ENCODE peak calls at places on chromosomes 7 and 10, in ten cellular contexts. One of them, this sample, is unnamed. For H3K4me1, the result is how much of the 10 kb centered on the place peaks cover.

GRCh38 chr7:42071372-42072261 is 165.4 kb downstream of the GLI3 start:
- DNase-seq in colonic mucosa: no peak
- DNase-seq in foreskin keratinocyte: peak
- DNase-seq in OCI-LY7: peak
- DNase-seq in psoas muscle: no peak
- DNase-seq in A549: no peak
- DNase-seq in CD8-positive, alpha-beta T cell: no peak
- DNase-seq in Panc1: no peak
- DNase-seq in heart left ventricle: no peak
- DNase-seq in gastrocnemius medialis: no peak
- DNase-seq in this sample: no peak

GRCh38 chr7:96402913-96403312 is 81.0 kb upstream of the SLC25A13 start:
- DNase-seq in foreskin keratinocyte: no peak
- DNase-seq in A549: no peak
- DNase-seq in CD8-positive, alpha-beta T cell: no peak
- DNase-seq in psoas muscle: no peak
- DNase-seq in OCI-LY7: no peak
- DNase-seq in Panc1: no peak
- DNase-seq in colonic mucosa: no peak
- DNase-seq in heart left ventricle: no peak
- DNase-seq in gastrocnemius medialis: no peak
- DNase-seq in this sample: no peak

GRCh38 chr7:45089314-45089891 is 634 bp upstream of the NACAD start:
- DNase-seq in A549: peak
- DNase-seq in colonic mucosa: peak
- DNase-seq in heart left ventricle: peak
- DNase-seq in OCI-LY7: no peak
- DNase-seq in gastrocnemius medialis: no peak
- DNase-seq in foreskin keratinocyte: peak
- DNase-seq in Panc1: no peak
- DNase-seq in CD8-positive, alpha-beta T cell: peak
- DNase-seq in psoas muscle: peak
- DNase-seq in this sample: peak

GRCh38 chr7:87359366-87359765 is 13.9 kb downstream of the CROT start:
- DNase-seq in CD8-positive, alpha-beta T cell: no peak
- DNase-seq in OCI-LY7: no peak
- DNase-seq in Panc1: no peak
- DNase-seq in psoas muscle: no peak
- DNase-seq in foreskin keratinocyte: peak
- DNase-seq in gastrocnemius medialis: no peak
- DNase-seq in A549: no peak
- DNase-seq in heart left ventricle: no peak
- DNase-seq in colonic mucosa: no peak
- DNase-seq in this sample: no peak

GRCh38 chr10:14554843-14555205 is 219.9 kb downstream of the FAM107B start:
- DNase-seq in Panc1: no peak
- DNase-seq in A549: no peak
- DNase-seq in OCI-LY7: no peak
- DNase-seq in psoas muscle: no peak
- DNase-seq in foreskin keratinocyte: peak
- DNase-seq in heart left ventricle: no peak
- DNase-seq in colonic mucosa: no peak
- DNase-seq in CD8-positive, alpha-beta T cell: no peak
- DNase-seq in gastrocnemius medialis: no peak
- DNase-seq in this sample: no peak

GRCh38 chr7:128812514-128813168 is 17.6 kb upstream of the FLNC start:
- DNase-seq in Panc1: no peak
- DNase-seq in foreskin keratinocyte: no peak
- DNase-seq in heart left ventricle: peak
- DNase-seq in A549: no peak
- DNase-seq in OCI-LY7: no peak
- DNase-seq in psoas muscle: peak
- DNase-seq in CD8-positive, alpha-beta T cell: no peak
- DNase-seq in gastrocnemius medialis: no peak
- DNase-seq in colonic mucosa: no peak
- DNase-seq in this sample: no peak

GRCh38 chr10:119677904-119678755 is 26.9 kb downstream of the BAG3 start:
- DNase-seq in colonic mucosa: no peak
- DNase-seq in CD8-positive, alpha-beta T cell: no peak
- DNase-seq in A549: no peak
- DNase-seq in gastrocnemius medialis: no peak
- DNase-seq in heart left ventricle: peak
- DNase-seq in psoas muscle: peak
- DNase-seq in OCI-LY7: no peak
- DNase-seq in foreskin keratinocyte: no peak
- DNase-seq in Panc1: no peak
- DNase-seq in this sample: no peak

GRCh38 chr7:131625817-131626372 is 69.5 kb upstream of the PODXL start:
- DNase-seq in gastrocnemius medialis: no peak
- DNase-seq in OCI-LY7: no peak
- DNase-seq in A549: peak
- DNase-seq in foreskin keratinocyte: peak
- DNase-seq in heart left ventricle: peak
- DNase-seq in psoas muscle: peak
- DNase-seq in CD8-positive, alpha-beta T cell: no peak
- DNase-seq in Panc1: peak
- DNase-seq in colonic mucosa: no peak
- DNase-seq in this sample: no peak

GRCh38 chr10:100733319-100733718 is 12.1 kb upstream of the PAX2 start:
- DNase-seq in CD8-positive, alpha-beta T cell: no peak
- DNase-seq in psoas muscle: no peak
- DNase-seq in OCI-LY7: no peak
- DNase-seq in A549: no peak
- DNase-seq in Panc1: no peak
- DNase-seq in gastrocnemius medialis: no peak
- DNase-seq in heart left ventricle: no peak
- DNase-seq in foreskin keratinocyte: no peak
- DNase-seq in colonic mucosa: no peak
- DNase-seq in this sample: no peak

GRCh38 chr10:107165007-107165406 is 501 bp upstream of the SORCS1 start:
- DNase-seq in colonic mucosa: no peak
- DNase-seq in psoas muscle: no peak
- DNase-seq in A549: no peak
- DNase-seq in gastrocnemius medialis: no peak
- DNase-seq in CD8-positive, alpha-beta T cell: no peak
- DNase-seq in heart left ventricle: no peak
- DNase-seq in foreskin keratinocyte: no peak
- DNase-seq in OCI-LY7: no peak
- DNase-seq in Panc1: no peak
- DNase-seq in this sample: no peak

GRCh38 chr7:2495402-2496309 is 19.5 kb upstream of the GRIFIN start:
- DNase-seq in gastrocnemius medialis: no peak
- DNase-seq in heart left ventricle: no peak
- DNase-seq in CD8-positive, alpha-beta T cell: no peak
- DNase-seq in colonic mucosa: no peak
- DNase-seq in psoas muscle: no peak
- DNase-seq in A549: no peak
- DNase-seq in Panc1: no peak
- DNase-seq in foreskin keratinocyte: no peak
- DNase-seq in OCI-LY7: no peak
- DNase-seq in this sample: no peak
- H3K27ac ChIP-seq in gastrocnemius medialis: no peak
- H3K27ac ChIP-seq in heart left ventricle: no peak
- H3K27ac ChIP-seq in CD8-positive, alpha-beta T cell: no peak
- H3K27ac ChIP-seq in colonic mucosa: no peak
- H3K27ac ChIP-seq in psoas muscle: no peak
- H3K27ac ChIP-seq in A549: no peak
- H3K27ac ChIP-seq in Panc1: no peak
- H3K27ac ChIP-seq in foreskin keratinocyte: no peak
- H3K27ac ChIP-seq in OCI-LY7: no peak
- H3K27ac ChIP-seq in this sample: no peak

GRCh38 chr10:104256335-104257080 is 1.8 kb downstream of the GSTO1 start:
- DNase-seq in A549: no peak
- DNase-seq in CD8-positive, alpha-beta T cell: no peak
- DNase-seq in foreskin keratinocyte: no peak
- DNase-seq in colonic mucosa: no peak
- DNase-seq in Panc1: no peak
- DNase-seq in heart left ventricle: no peak
- DNase-seq in OCI-LY7: no peak
- DNase-seq in psoas muscle: no peak
- DNase-seq in gastrocnemius medialis: no peak
- DNase-seq in this sample: no peak

GRCh38 chr10:104257235-104257634 is 2.5 kb downstream of the GSTO1 start:
- DNase-seq in OCI-LY7: no peak
- DNase-seq in foreskin keratinocyte: no peak
- DNase-seq in A549: no peak
- DNase-seq in heart left ventricle: no peak
- DNase-seq in colonic mucosa: no peak
- DNase-seq in psoas muscle: no peak
- DNase-seq in Panc1: no peak
- DNase-seq in gastrocnemius medialis: no peak
- DNase-seq in CD8-positive, alpha-beta T cell: no peak
- DNase-seq in this sample: no peak

GRCh38 chr10:104259456-104259855 is 4.8 kb downstream of the GSTO1 start:
- DNase-seq in OCI-LY7: no peak
- DNase-seq in colonic mucosa: no peak
- DNase-seq in heart left ventricle: no peak
- DNase-seq in gastrocnemius medialis: no peak
- DNase-seq in A549: no peak
- DNase-seq in psoas muscle: no peak
- DNase-seq in Panc1: no peak
- DNase-seq in CD8-positive, alpha-beta T cell: no peak
- DNase-seq in foreskin keratinocyte: peak
- DNase-seq in this sample: no peak

GRCh38 chr10:104259999-104260774 is 5.5 kb downstream of the GSTO1 start:
- DNase-seq in A549: no peak
- DNase-seq in CD8-positive, alpha-beta T cell: no peak
- DNase-seq in psoas muscle: no peak
- DNase-seq in foreskin keratinocyte: no peak
- DNase-seq in heart left ventricle: peak
- DNase-seq in colonic mucosa: no peak
- DNase-seq in gastrocnemius medialis: no peak
- DNase-seq in Panc1: no peak
- DNase-seq in OCI-LY7: no peak
- DNase-seq in this sample: no peak

GRCh38 chr10:104258209-104258608 is 3.5 kb downstream of the GSTO1 start:
- DNase-seq in heart left ventricle: no peak
- DNase-seq in CD8-positive, alpha-beta T cell: no peak
- DNase-seq in Panc1: no peak
- DNase-seq in gastrocnemius medialis: no peak
- DNase-seq in psoas muscle: no peak
- DNase-seq in colonic mucosa: no peak
- DNase-seq in foreskin keratinocyte: no peak
- DNase-seq in OCI-LY7: no peak
- DNase-seq in A549: no peak
- DNase-seq in this sample: no peak
- H3K4me1 ChIP-seq in heart left ventricle: half or more
- H3K4me1 ChIP-seq in CD8-positive, alpha-beta T cell: under half
- H3K4me1 ChIP-seq in Panc1: under half
- H3K4me1 ChIP-seq in gastrocnemius medialis: under half
- H3K4me1 ChIP-seq in psoas muscle: under half
- H3K4me1 ChIP-seq in colonic mucosa: under half
- H3K4me1 ChIP-seq in foreskin keratinocyte: under half
- H3K4me1 ChIP-seq in OCI-LY7: under half
- H3K4me1 ChIP-seq in A549: under half
- H3K4me1 ChIP-seq in this sample: under half

GRCh38 chr10:114755537-114755936 is 66.0 kb upstream of the FHIP2A start:
- DNase-seq in CD8-positive, alpha-beta T cell: no peak
- DNase-seq in A549: no peak
- DNase-seq in heart left ventricle: no peak
- DNase-seq in colonic mucosa: no peak
- DNase-seq in gastrocnemius medialis: no peak
- DNase-seq in psoas muscle: no peak
- DNase-seq in OCI-LY7: no peak
- DNase-seq in Panc1: no peak
- DNase-seq in foreskin keratinocyte: no peak
- DNase-seq in this sample: no peak

GRCh38 chr10:114749545-114749944 is 72.0 kb upstream of the FHIP2A start:
- DNase-seq in psoas muscle: no peak
- DNase-seq in heart left ventricle: no peak
- DNase-seq in foreskin keratinocyte: no peak
- DNase-seq in OCI-LY7: no peak
- DNase-seq in gastrocnemius medialis: no peak
- DNase-seq in colonic mucosa: no peak
- DNase-seq in Panc1: no peak
- DNase-seq in A549: no peak
- DNase-seq in CD8-positive, alpha-beta T cell: no peak
- DNase-seq in this sample: no peak

GRCh38 chr10:114751856-114752255 is 69.7 kb upstream of the FHIP2A start:
- DNase-seq in Panc1: no peak
- DNase-seq in gastrocnemius medialis: no peak
- DNase-seq in psoas muscle: no peak
- DNase-seq in CD8-positive, alpha-beta T cell: no peak
- DNase-seq in heart left ventricle: no peak
- DNase-seq in OCI-LY7: no peak
- DNase-seq in foreskin keratinocyte: peak
- DNase-seq in colonic mucosa: no peak
- DNase-seq in A549: no peak
- DNase-seq in this sample: no peak

GRCh38 chr10:114754445-114755320 is 66.9 kb upstream of the FHIP2A start:
- DNase-seq in Panc1: peak
- DNase-seq in foreskin keratinocyte: peak
- DNase-seq in psoas muscle: no peak
- DNase-seq in gastrocnemius medialis: no peak
- DNase-seq in colonic mucosa: no peak
- DNase-seq in A549: no peak
- DNase-seq in CD8-positive, alpha-beta T cell: no peak
- DNase-seq in OCI-LY7: no peak
- DNase-seq in heart left ventricle: no peak
- DNase-seq in this sample: no peak

DNA sequence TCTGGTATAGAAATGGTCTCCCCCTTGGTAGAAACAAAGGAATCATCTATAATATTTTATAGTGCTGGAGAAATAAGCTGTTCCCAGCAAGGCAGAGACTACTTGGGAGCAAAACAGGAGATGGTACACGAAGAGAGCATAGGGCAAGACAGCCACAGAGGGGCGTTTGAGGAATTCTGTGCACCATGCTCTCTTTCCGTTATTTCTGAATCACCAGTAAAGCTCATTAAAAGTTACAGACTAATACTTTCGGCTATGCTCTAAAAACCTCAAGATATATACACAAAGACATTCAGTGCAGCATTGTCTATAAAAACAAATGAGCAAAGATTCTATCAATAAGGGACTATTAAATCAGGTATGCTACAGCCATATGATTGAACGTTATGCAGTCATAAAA is 68.5 kb upstream of the FHIP2A start:
- DNase-seq in CD8-positive, alpha-beta T cell: no peak
- DNase-seq in colonic mucosa: no peak
- DNase-seq in Panc1: no peak
- DNase-seq in A549: no peak
- DNase-seq in OCI-LY7: no peak
- DNase-seq in foreskin keratinocyte: no peak
- DNase-seq in psoas muscle: no peak
- DNase-seq in gastrocnemius medialis: no peak
- DNase-seq in heart left ventricle: no peak
- DNase-seq in this sample: no peak
- TF ChIP-seq CTCF in CD8-positive, alpha-beta T cell: no peak
- TF ChIP-seq CTCF in colonic mucosa: no peak
- TF ChIP-seq CTCF in Panc1: peak
- TF ChIP-seq CTCF in A549: no peak
- TF ChIP-seq CTCF in OCI-LY7: no peak
- TF ChIP-seq CTCF in foreskin keratinocyte: no peak
- TF ChIP-seq CTCF in psoas muscle: no peak
- TF ChIP-seq CTCF in gastrocnemius medialis: no peak
- TF ChIP-seq CTCF in heart left ventricle: no peak
- TF ChIP-seq CTCF in this sample: no peak

DNA sequence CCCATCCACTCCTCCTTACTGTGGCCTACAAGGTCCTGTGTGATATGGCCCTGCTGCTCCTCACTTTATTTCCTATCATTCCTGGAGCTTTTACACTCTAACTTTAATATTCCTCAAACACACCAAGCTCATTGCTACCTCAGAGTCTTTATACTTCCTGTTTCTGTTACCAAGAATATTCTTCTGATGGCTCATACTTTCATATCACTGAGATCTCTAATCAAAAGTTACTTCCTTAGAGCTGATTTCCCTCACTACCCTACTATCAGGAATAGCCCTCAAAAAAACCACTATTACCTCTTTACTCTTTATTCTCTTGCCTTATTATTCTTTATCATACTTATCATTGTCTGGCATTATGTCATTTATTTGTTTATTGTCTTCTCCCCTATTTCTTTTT is 5.8 kb upstream of the PPP3CB start:
- DNase-seq in colonic mucosa: no peak
- DNase-seq in heart left ventricle: no peak
- DNase-seq in psoas muscle: no peak
- DNase-seq in CD8-positive, alpha-beta T cell: no peak
- DNase-seq in OCI-LY7: peak
- DNase-seq in A549: no peak
- DNase-seq in gastrocnemius medialis: no peak
- DNase-seq in Panc1: no peak
- DNase-seq in foreskin keratinocyte: no peak
- DNase-seq in this sample: no peak
- H3K27ac ChIP-seq in colonic mucosa: no peak
- H3K27ac ChIP-seq in heart left ventricle: no peak
- H3K27ac ChIP-seq in psoas muscle: no peak
- H3K27ac ChIP-seq in CD8-positive, alpha-beta T cell: no peak
- H3K27ac ChIP-seq in OCI-LY7: no peak
- H3K27ac ChIP-seq in A549: no peak
- H3K27ac ChIP-seq in gastrocnemius medialis: no peak
- H3K27ac ChIP-seq in Panc1: no peak
- H3K27ac ChIP-seq in foreskin keratinocyte: peak
- H3K27ac ChIP-seq in this sample: no peak